ENCODE peak calls at places on chromosomes 3 and 15, in five cellular contexts. One of them, this sample, is unnamed.

GRCh38 chr3:107699682-107700081 is 176.9 kb downstream of the BBX start:
- DNase-seq in thoracic aorta: no peak
- DNase-seq in MM.1S: no peak
- DNase-seq in astrocyte of the cerebellum: no peak
- DNase-seq in cardiac muscle cell: no peak
- DNase-seq in this sample: no peak

GRCh38 chr3:72336821-72337479 is 511.3 kb downstream of the SHQ1 start:
- DNase-seq in thoracic aorta: no peak
- DNase-seq in MM.1S: no peak
- DNase-seq in astrocyte of the cerebellum: no peak
- DNase-seq in cardiac muscle cell: peak
- DNase-seq in this sample: no peak

GRCh38 chr3:112097378-112097777 is 11.2 kb downstream of the C3orf52 start:
- DNase-seq in thoracic aorta: peak
- DNase-seq in MM.1S: no peak
- DNase-seq in astrocyte of the cerebellum: peak
- DNase-seq in cardiac muscle cell: no peak
- DNase-seq in this sample: peak

GRCh38 chr3:71542548-71543370 is 40.8 kb downstream of the FOXP1 start:
- DNase-seq in thoracic aorta: peak
- DNase-seq in MM.1S: no peak
- DNase-seq in astrocyte of the cerebellum: peak
- DNase-seq in cardiac muscle cell: peak
- DNase-seq in this sample: peak

GRCh38 chr3:10015476-10015904 is 10.7 kb upstream of the FANCD2 start:
- DNase-seq in thoracic aorta: peak
- DNase-seq in MM.1S: no peak
- DNase-seq in astrocyte of the cerebellum: peak
- DNase-seq in cardiac muscle cell: peak
- DNase-seq in this sample: peak

GRCh38 chr3:150293401-150294001 is 114.6 kb upstream of the TSC22D2 start:
- DNase-seq in thoracic aorta: no peak
- DNase-seq in MM.1S: no peak
- DNase-seq in astrocyte of the cerebellum: peak
- DNase-seq in cardiac muscle cell: no peak
- DNase-seq in this sample: peak

GRCh38 chr3:33787328-33788009 is 11.0 kb upstream of the PDCD6IP start:
- DNase-seq in thoracic aorta: peak
- DNase-seq in MM.1S: peak
- DNase-seq in astrocyte of the cerebellum: peak
- DNase-seq in cardiac muscle cell: peak
- DNase-seq in this sample: no peak

GRCh38 chr15:50109086-50109987 is 9.7 kb downstream of the ATP8B4 start:
- DNase-seq in thoracic aorta: no peak
- DNase-seq in MM.1S: no peak
- DNase-seq in astrocyte of the cerebellum: peak
- DNase-seq in cardiac muscle cell: no peak
- DNase-seq in this sample: no peak

GRCh38 chr15:31347067-31347975 is 20.7 kb downstream of the KLF13 start:
- DNase-seq in thoracic aorta: no peak
- DNase-seq in MM.1S: no peak
- DNase-seq in astrocyte of the cerebellum: no peak
- DNase-seq in cardiac muscle cell: no peak
- DNase-seq in this sample: no peak

GRCh38 chr3:52551118-52551517 is 14.7 kb downstream of the UQCC5 start:
- DNase-seq in thoracic aorta: no peak
- DNase-seq in MM.1S: no peak
- DNase-seq in astrocyte of the cerebellum: no peak
- DNase-seq in cardiac muscle cell: no peak
- DNase-seq in this sample: no peak

GRCh38 chr15:33309602-33310276 is 1.0 kb upstream of the RYR3 start:
- DNase-seq in thoracic aorta: no peak
- DNase-seq in MM.1S: peak
- DNase-seq in astrocyte of the cerebellum: no peak
- DNase-seq in cardiac muscle cell: peak
- DNase-seq in this sample: no peak

GRCh38 chr3:184945886-184946625 is 134.1 kb downstream of the VPS8 start:
- DNase-seq in thoracic aorta: no peak
- DNase-seq in MM.1S: peak
- DNase-seq in astrocyte of the cerebellum: no peak
- DNase-seq in cardiac muscle cell: no peak
- DNase-seq in this sample: no peak

GRCh38 chr3:105398407-105398806 is 31.7 kb downstream of the ALCAM start:
- DNase-seq in thoracic aorta: no peak
- DNase-seq in MM.1S: no peak
- DNase-seq in astrocyte of the cerebellum: no peak
- DNase-seq in cardiac muscle cell: no peak
- DNase-seq in this sample: no peak

GRCh38 chr3:197224034-197224444 is 74.4 kb downstream of the DLG1 start:
- DNase-seq in thoracic aorta: no peak
- DNase-seq in MM.1S: peak
- DNase-seq in astrocyte of the cerebellum: peak
- DNase-seq in cardiac muscle cell: peak
- DNase-seq in this sample: no peak

GRCh38 chr15:65655026-65655425 is 33.3 kb downstream of the SLC24A1 start:
- DNase-seq in thoracic aorta: no peak
- DNase-seq in MM.1S: no peak
- DNase-seq in astrocyte of the cerebellum: peak
- DNase-seq in cardiac muscle cell: no peak
- DNase-seq in this sample: no peak

GRCh38 chr3:171813897-171814460 is 3.7 kb upstream of the PLD1 start:
- DNase-seq in thoracic aorta: no peak
- DNase-seq in MM.1S: no peak
- DNase-seq in astrocyte of the cerebellum: no peak
- DNase-seq in cardiac muscle cell: no peak
- DNase-seq in this sample: no peak

GRCh38 chr3:72234394-72234793 is 449.4 kb upstream of the PROK2 start:
- DNase-seq in thoracic aorta: no peak
- DNase-seq in MM.1S: no peak
- DNase-seq in astrocyte of the cerebellum: peak
- DNase-seq in cardiac muscle cell: no peak
- DNase-seq in this sample: peak

GRCh38 chr3:71680588-71680987 is 44.6 kb downstream of the EIF4E3 start:
- DNase-seq in thoracic aorta: no peak
- DNase-seq in MM.1S: no peak
- DNase-seq in astrocyte of the cerebellum: no peak
- DNase-seq in cardiac muscle cell: no peak
- DNase-seq in this sample: peak

GRCh38 chr15:39920510-39921273 is 626 bp upstream of the GPR176 start:
- DNase-seq in thoracic aorta: peak
- DNase-seq in MM.1S: peak
- DNase-seq in astrocyte of the cerebellum: no peak
- DNase-seq in cardiac muscle cell: peak
- DNase-seq in this sample: no peak

GRCh38 chr3:182509312-182509711 is 284.0 kb upstream of the ATP11B start:
- DNase-seq in thoracic aorta: no peak
- DNase-seq in MM.1S: no peak
- DNase-seq in astrocyte of the cerebellum: no peak
- DNase-seq in cardiac muscle cell: no peak
- DNase-seq in this sample: no peak
- H3K4me3 ChIP-seq in thoracic aorta: no peak
- H3K4me3 ChIP-seq in MM.1S: no peak
- H3K4me3 ChIP-seq in astrocyte of the cerebellum: no peak
- H3K4me3 ChIP-seq in cardiac muscle cell: no peak
- H3K4me3 ChIP-seq in this sample: no peak

GRCh38 chr3:170368921-170369320 is 11.4 kb downstream of the SKIL start:
- DNase-seq in thoracic aorta: no peak
- DNase-seq in MM.1S: no peak
- DNase-seq in astrocyte of the cerebellum: no peak
- DNase-seq in cardiac muscle cell: no peak
- DNase-seq in this sample: no peak
- TF ChIP-seq CTCF in thoracic aorta: peak
- TF ChIP-seq CTCF in MM.1S: peak
- TF ChIP-seq CTCF in astrocyte of the cerebellum: no peak
- TF ChIP-seq CTCF in cardiac muscle cell: peak
- TF ChIP-seq CTCF in this sample: peak

GRCh38 chr3:194141415-194142155 is 5.6 kb downstream of the HES1 start:
- DNase-seq in thoracic aorta: peak
- DNase-seq in MM.1S: peak
- DNase-seq in astrocyte of the cerebellum: peak
- DNase-seq in cardiac muscle cell: peak
- DNase-seq in this sample: no peak
- H3K4me3 ChIP-seq in thoracic aorta: peak
- H3K4me3 ChIP-seq in MM.1S: peak
- H3K4me3 ChIP-seq in astrocyte of the cerebellum: peak
- H3K4me3 ChIP-seq in cardiac muscle cell: no peak
- H3K4me3 ChIP-seq in this sample: peak

DNA sequence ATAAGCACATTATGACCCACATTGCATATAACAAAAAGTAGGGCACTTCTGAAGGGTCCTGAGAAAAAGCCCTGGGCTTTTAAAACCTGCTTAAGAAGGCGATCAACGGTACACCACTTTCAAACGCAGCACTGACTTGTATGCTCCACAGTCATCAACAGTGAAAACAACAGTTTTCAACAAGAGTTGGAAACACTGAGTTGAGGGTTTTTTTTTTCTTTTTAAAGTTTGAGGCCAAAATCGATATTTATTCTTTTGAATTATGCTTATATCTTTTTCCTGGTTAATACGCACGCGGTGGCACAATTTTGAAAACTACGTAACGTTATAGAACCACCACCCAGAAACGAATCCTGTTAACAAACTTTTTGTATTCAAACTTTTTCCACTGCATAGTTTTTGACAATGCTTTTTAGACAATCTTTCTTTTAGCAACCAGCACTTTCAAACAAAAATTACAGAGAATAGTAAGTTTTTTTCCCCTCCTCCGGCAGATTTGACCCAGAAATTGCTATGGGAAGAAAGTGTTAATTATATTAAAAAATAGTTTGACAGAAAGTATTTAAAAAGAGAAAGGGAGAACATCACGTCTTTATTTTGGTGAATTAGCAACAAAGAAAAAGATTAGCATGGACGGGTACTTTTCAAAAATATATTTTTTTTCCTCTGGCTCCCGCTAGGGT is 1.0 kb upstream of the KAT2B start:
- DNase-seq in thoracic aorta: no peak
- DNase-seq in MM.1S: peak
- DNase-seq in astrocyte of the cerebellum: no peak
- DNase-seq in cardiac muscle cell: peak
- DNase-seq in this sample: no peak
- TF ChIP-seq CTCF in thoracic aorta: no peak
- TF ChIP-seq CTCF in MM.1S: no peak
- TF ChIP-seq CTCF in astrocyte of the cerebellum: no peak
- TF ChIP-seq CTCF in cardiac muscle cell: no peak
- TF ChIP-seq CTCF in this sample: no peak

This sample was measured in BJ.